ENCODE peak calls at places on chromosomes 13 and 19, in four cellular contexts. P is kidney tubule cell, O is neural crest cell, K is ovary. S is an unnamed sample.

GRCh38 chr13:73215807-73216206 is 157.0 kb downstream of the KLF5 start:
- DNase-seq in P (peak), O (no peak), K (no peak), S (no peak)

GRCh38 chr13:80462567-80462966 is 121.6 kb upstream of the SPRY2 start:
- DNase-seq in P (no peak), O (no peak), K (no peak), S (no peak)

GRCh38 chr19:5338661-5339469 is 1.7 kb downstream of the PTPRS start:
- DNase-seq in P (no peak), O (peak), K (no peak), S (peak)

GRCh38 chr13:48542581-48543341 is 9.9 kb upstream of the RCBTB2 start:
- DNase-seq in P (peak), O (peak), K (peak), S (peak)

GRCh38 chr19:10508707-10509106 is 5.6 kb upstream of the KEAP1 start:
- DNase-seq in P (peak), O (no peak), K (no peak), S (no peak)

GRCh38 chr19:14450168-14450874 is 17.2 kb downstream of the PKN1 start:
- DNase-seq in P (peak), O (no peak), K (no peak), S (peak)

GRCh38 chr13:29994911-29995601 is 144.6 kb upstream of the UBL3 start:
- DNase-seq in P (no peak), O (no peak), K (no peak), S (no peak)

GRCh38 chr19:38148337-38148736 is 75.7 kb downstream of the DPF1 start:
- DNase-seq in P (no peak), O (no peak), K (no peak), S (no peak)

GRCh38 chr13:82010780-82011179 is 1669.9 kb upstream of the SPRY2 start:
- DNase-seq in P (no peak), O (no peak), K (no peak), S (no peak)

GRCh38 chr19:53581871-53582279 is 43.9 kb downstream of the ZNF331 start:
- DNase-seq in P (no peak), O (no peak), K (no peak), S (no peak)

GRCh38 chr13:110555601-110556223 is 5.8 kb downstream of the RAB20 start:
- DNase-seq in P (peak), O (no peak), K (no peak), S (no peak)

GRCh38 chr13:47945738-47946137 is 55.3 kb downstream of the SUCLA2 start:
- DNase-seq in P (peak), O (no peak), K (no peak), S (no peak)

S was measured in glutamatergic neuron.